ENCODE peak calls at places on chromosomes 3 and 15, in seven cellular contexts. W, S, C, I, T, N and D are unnamed samples.

GRCh38 chr3:4343258-4343657 is 40.1 kb downstream of the SETMAR start:
- DNase-seq in N (no peak), S (no peak), I (peak; percentile 67), W (no peak), C (peak; percentile 26), T (no peak), D (peak; percentile 31)

GRCh38 chr3:46461971-46462910 is 2.5 kb downstream of the LTF start:
- DNase-seq in I (peak; percentile 19), C (peak; percentile 16), T (no peak), W (no peak), S (no peak), N (no peak), D (no peak)

GRCh38 chr3:48788544-48789162 is 59.0 kb downstream of the PRKAR2A start:
- DNase-seq in W (no peak), N (no peak), C (no peak), S (no peak), I (no peak), T (no peak), D (no peak)

GRCh38 chr3:16311960-16312451 is 47.0 kb downstream of the OXNAD1 start:
- DNase-seq in I (no peak), W (no peak), S (no peak), T (peak; percentile 38), C (no peak), N (no peak), D (peak; percentile 59)

GRCh38 chr15:56917652-56918045 is 795 bp upstream of the TCF12 start:
- DNase-seq in C (no peak), S (no peak), I (no peak), N (peak; percentile 31), W (peak; percentile 50), T (no peak), D (no peak)

GRCh38 chr3:148962513-148962912 is 28.8 kb upstream of the GYG1 start:
- DNase-seq in C (peak; percentile 20), N (no peak), S (no peak), T (no peak), I (peak; percentile 88), W (peak; percentile 45), D (peak; percentile 81)

GRCh38 chr3:82633319-82633718 is 871.9 kb upstream of the GBE1 start:
- DNase-seq in N (no peak), I (no peak), S (no peak), C (no peak), W (no peak), T (no peak), D (no peak)

GRCh38 chr3:152021951-152022461 is 148.6 kb downstream of the SUCNR1 start:
- DNase-seq in W (peak; percentile 57), S (no peak), T (no peak), N (peak; percentile 25), I (peak; percentile 32), C (peak; percentile 85), D (peak; percentile 29)

GRCh38 chr15:51781506-51781905 is 30.1 kb downstream of the TMOD2 start:
- DNase-seq in W (peak; percentile 2), T (no peak), C (no peak), S (no peak), N (no peak), I (no peak), D (no peak)

GRCh38 chr3:107989651-107990050 is 101.2 kb downstream of the CD47 start:
- DNase-seq in N (no peak), S (no peak), W (no peak), C (no peak), T (no peak), I (no peak), D (no peak)

GRCh38 chr3:177337548-177338331 is 140.5 kb upstream of the TBL1XR1 start:
- DNase-seq in S (no peak), N (peak; percentile 60), C (no peak), W (no peak), I (peak; percentile 82), T (no peak), D (peak; percentile 73)

GRCh38 chr3:119891944-119892721 is 110.2 kb downstream of the NR1I2 start:
- DNase-seq in N (peak; percentile 33), C (peak; percentile 67), S (no peak), T (peak; percentile 19), W (peak; percentile 77), I (peak; percentile 71), D (peak; percentile 63)

GRCh38 chr3:101940521-101940992 is 91.2 kb downstream of the NFKBIZ start:
- DNase-seq in T (no peak), I (peak; percentile 98), N (no peak), S (no peak), C (peak; percentile 12), W (peak; percentile 16), D (peak; percentile 92)

GRCh38 chr15:77608774-77609173 is 23.9 kb downstream of the LINGO1 start:
- DNase-seq in S (no peak), N (no peak), T (no peak), W (no peak), I (no peak), C (peak; percentile 28), D (no peak)

GRCh38 chr3:144677118-144677517 is 705.5 kb downstream of the DIPK2A start:
- DNase-seq in S (no peak), T (no peak), C (no peak), I (peak; percentile 5), W (no peak), N (no peak), D (no peak)